ENCODE peak calls at places on chromosomes 5 and 9, in seven cellular contexts. E is prostate gland, X is sigmoid colon, H is H1, I is breast epithelium, D is spleen, L is Panc1. J is an unnamed sample.

GRCh38 chr5:35438786-35439185 is 178.9 kb upstream of the SPEF2 start:
- DNase-seq in E (no peak), X (no peak), H (no peak), I (no peak), D (no peak), L (no peak), J (no peak)

GRCh38 chr5:59264013-59264412 is 629.5 kb downstream of the PDE4D start:
- DNase-seq in E (no peak), X (no peak), H (no peak), I (no peak), D (no peak), L (no peak), J (no peak)

GRCh38 chr5:32144637-32145207 is 29.4 kb downstream of the GOLPH3 start:
- DNase-seq in E (no peak), X (no peak), H (no peak), I (no peak), D (no peak), L (no peak), J (no peak)

GRCh38 chr9:131330814-131331600 is 41.5 kb downstream of the PLPP7 start:
- DNase-seq in E (no peak), X (peak; percentile 39), H (peak; percentile 73), I (no peak), D (peak; percentile 63), L (no peak), J (no peak)

GRCh38 chr5:133930061-133930823 is 38.2 kb downstream of the C5orf15 start:
- DNase-seq in E (no peak), X (no peak), H (no peak), I (no peak), D (no peak), L (no peak), J (no peak)

GRCh38 chr5:179287631-179288030 is 57.6 kb downstream of the ADAMTS2 start:
- DNase-seq in E (no peak), X (peak; percentile 63), H (no peak), I (no peak), D (peak; percentile 77), L (no peak), J (peak; percentile 55)

GRCh38 chr5:159345336-159345735 is 15.0 kb upstream of the IL12B start:
- DNase-seq in E (no peak), X (no peak), H (no peak), I (no peak), D (no peak), L (no peak), J (no peak)

GRCh38 chr5:88944751-88945507 is 61.9 kb upstream of the MEF2C start:
- DNase-seq in E (no peak), X (no peak), H (no peak), I (no peak), D (no peak), L (no peak), J (no peak)

GRCh38 chr9:133115604-133116345 is 5.3 kb downstream of the RALGDS start:
- DNase-seq in E (no peak), X (peak; percentile 70), H (no peak), I (no peak), D (peak; percentile 78), L (no peak), J (peak; percentile 80)

GRCh38 chr5:50965621-50966362 is 299.4 kb downstream of the PARP8 start:
- DNase-seq in E (no peak), X (no peak), H (no peak), I (no peak), D (peak; percentile 35), L (no peak), J (no peak)

GRCh38 chr9:96136992-96137665 is 164.8 kb downstream of the HSD17B3 start:
- DNase-seq in E (peak; percentile 82), X (peak; percentile 87), H (no peak), I (no peak), D (no peak), L (no peak), J (peak; percentile 75)

GRCh38 chr9:12774861-12775367 is at the start of gene LURAP1L:
- DNase-seq in E (peak; percentile 66), X (peak; percentile 88), H (no peak), I (no peak), D (no peak), L (no peak), J (no peak)

GRCh38 chr5:92353107-92354030 is 970.3 kb upstream of the ARRDC3 start:
- DNase-seq in E (no peak), X (no peak), H (no peak), I (no peak), D (no peak), L (no peak), J (no peak)

GRCh38 chr5:34591723-34592122 is 64.4 kb upstream of the RAI14 start:
- DNase-seq in E (no peak), X (no peak), H (no peak), I (no peak), D (no peak), L (no peak), J (no peak)

GRCh38 chr5:170150713-170151104 is 45.0 kb downstream of the FOXI1 start:
- DNase-seq in E (no peak), X (no peak), H (no peak), I (no peak), D (no peak), L (no peak), J (no peak)

GRCh38 chr9:94948567-94949235 is 222.2 kb downstream of the AOPEP start:
- DNase-seq in E (no peak), X (no peak), H (no peak), I (no peak), D (no peak), L (no peak), J (no peak)
- TF ChIP-seq CTCF in E (no peak), X (no peak), H (no peak), I (no peak), D (no peak), L (no peak), J (no peak)

GRCh38 chr5:139667730-139668063 is 19.5 kb downstream of the CXXC5 start:
- DNase-seq in E (no peak), X (no peak), H (no peak), I (no peak), D (no peak), L (no peak), J (no peak)
- TF ChIP-seq POLR2AphosphoS5 in E (no peak), X (no peak), H (no peak), I (no peak), D (no peak), L (no peak), J (no peak)

GRCh38 chr5:93583799-93584530 is 943 bp downstream of the NR2F1 start:
- DNase-seq in E (no peak), X (peak; percentile 71), H (no peak), I (no peak), D (peak; percentile 88), L (no peak), J (no peak)

GRCh38 chr5:93581738-93582414 is 857 bp upstream of the NR2F1-AS1 start:
- DNase-seq in E (no peak), X (peak; percentile 72), H (no peak), I (no peak), D (no peak), L (no peak), J (no peak)

GRCh38 chr5:93584531-93585053 is 1.6 kb downstream of the NR2F1 start:
- DNase-seq in E (no peak), X (no peak), H (no peak), I (no peak), D (no peak), L (no peak), J (no peak)

GRCh38 chr5:93582677-93583524 is at the start of gene NR2F1:
- DNase-seq in E (no peak), X (peak; percentile 94), H (peak; percentile 78), I (no peak), D (no peak), L (no peak), J (no peak)

DNA sequence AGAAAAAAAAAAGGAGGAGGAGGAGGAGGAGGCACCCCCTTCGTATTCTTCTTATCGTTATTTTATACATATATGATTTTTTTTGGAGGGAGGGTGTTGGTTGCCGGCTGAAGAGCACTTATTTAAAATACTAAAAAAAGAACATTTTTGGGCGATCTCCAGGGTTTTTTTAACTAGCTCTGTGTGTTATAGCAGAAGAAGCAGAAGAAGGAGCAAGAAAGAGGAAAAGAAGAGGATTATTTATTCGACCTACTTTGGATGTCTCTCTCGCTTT is 440 bp downstream of the NR2F1 start:
- DNase-seq in E (no peak), X (no peak), H (no peak), I (no peak), D (no peak), L (no peak), J (no peak)
- H3K27me3 ChIP-seq in E (peaks cover 2% of the 10 kb centered on the region), X (peaks cover 9% of the 10 kb centered on the region), H (peaks cover 70% of the 10 kb centered on the region), I (peaks cover 68% of the 10 kb centered on the region), D (peaks cover 62% of the 10 kb centered on the region), L (no peaks in the 10 kb centered on the region), J (peaks cover 89% of the 10 kb centered on the region)

DNA sequence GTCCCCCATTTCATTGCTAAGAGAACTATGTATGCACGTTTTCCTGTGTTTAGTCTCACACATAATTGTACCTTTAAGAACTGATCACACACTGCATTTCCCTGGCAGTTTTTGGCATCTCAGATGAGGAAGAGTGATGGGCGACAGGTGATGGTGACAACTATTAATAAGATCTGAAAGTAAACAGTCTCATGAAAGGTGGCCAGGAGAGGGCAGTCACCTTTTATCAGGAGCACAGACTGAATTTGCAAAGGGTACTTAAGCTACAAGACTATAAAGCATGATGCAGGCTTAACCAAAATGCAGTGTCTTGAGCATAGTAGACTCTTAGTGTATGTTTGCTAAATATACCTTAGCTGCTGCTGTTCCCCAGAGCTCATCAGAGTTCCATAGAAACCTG is 91.5 kb downstream of the GHR start:
- DNase-seq in E (no peak), X (no peak), H (no peak), I (no peak), D (no peak), L (no peak), J (no peak)
- TF ChIP-seq CTCF in E (no peak), X (no peak), H (peak; percentile 41), I (no peak), D (no peak), L (peak; percentile 8), J (peak; percentile 7)

GRCh38 chr5:135373747-135374515 is 25.1 kb downstream of the MACROH2A1 start:
- DNase-seq in E (no peak), X (no peak), H (no peak), I (no peak), D (peak; percentile 29), L (no peak), J (peak; percentile 19)
- TF ChIP-seq POLR2AphosphoS5 in E (no peak), X (peak; percentile 44), H (no peak), I (no peak), D (no peak), L (no peak), J (no peak)

GRCh38 chr9:98281281-98281680 is 25.8 kb upstream of the TBC1D2 start:
- DNase-seq in E (no peak), X (no peak), H (no peak), I (no peak), D (no peak), L (no peak), J (no peak)
- H3K27me3 ChIP-seq in E (no peaks in the 10 kb centered on the region), X (no peaks in the 10 kb centered on the region), H (no peaks in the 10 kb centered on the region), I (peaks cover 4% of the 10 kb centered on the region), D (no peaks in the 10 kb centered on the region), L (peaks cover 2% of the 10 kb centered on the region), J (peaks cover 25% of the 10 kb centered on the region)

GRCh38 chr9:70043689-70044449 is at the start of gene MAMDC2:
- DNase-seq in E (no peak), X (peak; percentile 91), H (no peak), I (no peak), D (peak; percentile 77), L (no peak), J (peak; percentile 81)
- TF ChIP-seq CTCF in E (no peak), X (no peak), H (no peak), I (no peak), D (no peak), L (no peak), J (no peak)